ENCODE peak calls at places on chromosome 20, in eight cellular contexts. Z is ureter, F is nephron progenitor cell, H is HAP-1, V is Panc1, U is natural killer cell, Y is RWPE1, M is astrocyte of the cerebellum. Q is an unnamed sample.

GRCh38 chr20:57582432-57583288 is 21.8 kb downstream of the PCK1 start:
- DNase-seq in Z (peak; percentile 63), F (peak; percentile 61), H (peak; percentile 27), V (no peak), U (no peak), Y (no peak), M (no peak), Q (peak; percentile 50)

GRCh38 chr20:49344975-49345374 is 67.1 kb upstream of the ZNFX1 start:
- DNase-seq in Z (peak; percentile 56), F (no peak), H (no peak), V (no peak), U (no peak), Y (peak; percentile 100), M (peak; percentile 83), Q (no peak)

GRCh38 chr20:18831830-18832229 is 18.2 kb downstream of the SCP2D1 start:
- DNase-seq in Z (no peak), F (no peak), H (no peak), V (no peak), U (no peak), Y (no peak), M (no peak), Q (peak; percentile 43)

GRCh38 chr20:48470141-48470540 is 357.7 kb downstream of the PREX1 start:
- DNase-seq in Z (no peak), F (no peak), H (no peak), V (no peak), U (no peak), Y (no peak), M (no peak), Q (no peak)

GRCh38 chr20:1911536-1911935 is 16.3 kb downstream of the SIRPA start:
- DNase-seq in Z (no peak), F (no peak), H (no peak), V (no peak), U (no peak), Y (no peak), M (no peak), Q (no peak)

GRCh38 chr20:59662161-59662560 is 57.8 kb downstream of the PHACTR3 start:
- DNase-seq in Z (no peak), F (no peak), H (no peak), V (no peak), U (no peak), Y (no peak), M (no peak), Q (no peak)

GRCh38 chr20:62064788-62065668 is 653 bp downstream of the TAF4 start:
- DNase-seq in Z (no peak), F (peak; percentile 61), H (no peak), V (no peak), U (no peak), Y (peak; percentile 42), M (no peak), Q (peak; percentile 48)

GRCh38 chr20:4656491-4656890 is 65.2 kb upstream of the PRND start:
- DNase-seq in Z (no peak), F (no peak), H (no peak), V (no peak), U (no peak), Y (no peak), M (no peak), Q (no peak)

GRCh38 chr20:8678098-8678776 is 390.6 kb upstream of the PLCB4 start:
- DNase-seq in Z (no peak), F (no peak), H (no peak), V (no peak), U (no peak), Y (no peak), M (no peak), Q (no peak)